ENCODE peak calls at places on chromosomes 5 and 9, in six cellular contexts. P, Y, G, V, O and J are unnamed samples.
A peak's percentile ranks its signal among the peaks of the same experiment; 100 is the strongest.

GRCh38 chr9:7144265-7145046 is 386.7 kb downstream of the KDM4C start:
- DNase-seq in O (no peak), V (no peak), Y (no peak), P (no peak), G (no peak), J (no peak)

GRCh38 chr5:80036621-80037020 is 1.5 kb downstream of the THBS4 start:
- DNase-seq in Y (no peak), P (no peak), V (no peak), G (no peak), O (no peak), J (no peak)

GRCh38 chr9:88011005-88011766 is 36.9 kb upstream of the CDK20 start:
- DNase-seq in G (peak; percentile 16), O (peak; percentile 42), P (peak; percentile 24), Y (no peak), V (no peak), J (no peak)

GRCh38 chr5:135158982-135159381 is 125.0 kb upstream of the PITX1 start:
- DNase-seq in O (no peak), Y (peak; percentile 39), P (no peak), G (no peak), V (peak; percentile 72), J (no peak)

GRCh38 chr9:99745085-99745484 is 76.6 kb upstream of the NR4A3 start:
- DNase-seq in V (no peak), P (no peak), O (no peak), Y (no peak), G (no peak), J (no peak)

GRCh38 chr5:88664630-88665029 is 218.4 kb downstream of the MEF2C start:
- DNase-seq in Y (no peak), O (no peak), G (no peak), V (no peak), P (no peak), J (no peak)

GRCh38 chr9:13993482-13994267 is 320.3 kb downstream of the NFIB start:
- DNase-seq in P (no peak), Y (no peak), V (no peak), O (no peak), G (no peak), J (no peak)

GRCh38 chr9:5868235-5868634 is 22.5 kb upstream of the MLANA start:
- DNase-seq in O (no peak), P (no peak), V (no peak), G (no peak), Y (no peak), J (no peak)

GRCh38 chr5:115381911-115382662 is 85.6 kb upstream of the CCDC112 start:
- DNase-seq in O (no peak), V (no peak), P (no peak), G (no peak), Y (no peak), J (no peak)

GRCh38 chr5:819078-819477 is 31.7 kb downstream of the ZDHHC11 start:
- DNase-seq in Y (no peak), G (no peak), O (no peak), P (no peak), V (no peak), J (no peak)

GRCh38 chr9:107019216-107019615 is 156.2 kb downstream of the ZNF462 start:
- DNase-seq in O (no peak), G (peak; percentile 92), Y (no peak), V (no peak), P (no peak), J (no peak)

GRCh38 chr5:77145666-77146065 is 58.6 kb upstream of the ZBED3 start:
- DNase-seq in V (no peak), G (peak; percentile 60), P (no peak), Y (no peak), O (no peak), J (no peak)

GRCh38 chr9:120474579-120475243 is 105.3 kb downstream of the CDK5RAP2 start:
- DNase-seq in Y (no peak), P (no peak), V (no peak), O (no peak), G (peak; percentile 17), J (no peak)

GRCh38 chr5:135310328-135310989 is 88.6 kb downstream of the MACROH2A1 start:
- DNase-seq in O (no peak), P (peak; percentile 2), Y (peak; percentile 39), G (peak; percentile 75), V (no peak), J (no peak)

GRCh38 chr5:56649569-56649968 is 165.8 kb upstream of the MAP3K1 start:
- DNase-seq in V (no peak), P (no peak), O (peak; percentile 62), G (no peak), Y (no peak), J (no peak)

GRCh38 chr5:61416010-61416409 is 84.0 kb downstream of the ZSWIM6 start:
- DNase-seq in Y (no peak), O (no peak), V (no peak), G (peak; percentile 70), P (peak; percentile 17), J (no peak)

GRCh38 chr5:32225445-32225844 is 51.3 kb upstream of the GOLPH3 start:
- DNase-seq in Y (peak; percentile 33), O (no peak), P (no peak), V (peak; percentile 38), G (peak; percentile 35), J (no peak)

GRCh38 chr5:151005975-151006576 is 14.3 kb upstream of the GPX3 start:
- DNase-seq in V (no peak), G (peak; percentile 12), P (peak; percentile 48), Y (no peak), O (no peak), J (no peak)

GRCh38 chr9:136551401-136552116 is 5.7 kb upstream of the NOTCH1 start:
- DNase-seq in O (no peak), P (peak; percentile 84), G (peak; percentile 66), Y (peak; percentile 64), V (no peak), J (peak; percentile 66)

GRCh38 chr9:107000218-107000617 is 137.3 kb downstream of the ZNF462 start:
- DNase-seq in O (no peak), P (no peak), V (no peak), G (no peak), Y (no peak), J (no peak)

DNA sequence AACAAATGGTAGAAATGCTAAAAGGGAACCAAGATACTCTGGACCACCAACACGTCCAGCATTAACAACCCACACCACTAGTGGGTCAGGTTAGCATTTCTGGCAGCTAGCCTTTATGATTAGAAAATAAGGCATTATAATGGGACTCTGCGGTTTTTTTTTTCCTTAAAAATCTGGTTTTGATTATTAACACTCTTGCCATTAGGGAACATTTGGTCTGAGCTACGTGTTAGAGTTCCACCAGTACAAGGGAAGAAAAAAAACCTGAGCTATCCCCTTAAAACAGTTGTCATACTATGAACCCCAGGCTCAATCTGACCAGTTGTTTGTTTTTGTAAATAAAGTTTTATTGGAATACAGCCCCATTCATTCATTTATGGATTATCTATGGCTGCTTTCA is 110.4 kb downstream of the NTRK2 start:
- DNase-seq in V (no peak), P (no peak), O (no peak), G (no peak), Y (no peak), J (no peak)
- H3K4me3 ChIP-seq in V (no peak overlapping the region), P (no peak overlapping the region), O (no peak overlapping the region), G (no peak overlapping the region), Y (no peak overlapping the region), J (no peak overlapping the region)

GRCh38 chr5:16457853-16458252 is 7.7 kb downstream of the ZNF622 start:
- DNase-seq in V (no peak), G (peak; percentile 59), P (no peak), O (no peak), Y (no peak), J (no peak)

GRCh38 chr5:16457451-16457850 is 8.1 kb downstream of the ZNF622 start:
- DNase-seq in P (no peak), Y (no peak), G (no peak), O (no peak), V (no peak), J (no peak)

GRCh38 chr5:16461782-16462181 is 3.8 kb downstream of the ZNF622 start:
- DNase-seq in P (no peak), Y (peak; percentile 50), O (no peak), G (peak; percentile 92), V (peak; percentile 60), J (no peak)

GRCh38 chr5:16459451-16459850 is 6.1 kb downstream of the ZNF622 start:
- DNase-seq in O (no peak), G (no peak), Y (no peak), P (no peak), V (no peak), J (no peak)

DNA sequence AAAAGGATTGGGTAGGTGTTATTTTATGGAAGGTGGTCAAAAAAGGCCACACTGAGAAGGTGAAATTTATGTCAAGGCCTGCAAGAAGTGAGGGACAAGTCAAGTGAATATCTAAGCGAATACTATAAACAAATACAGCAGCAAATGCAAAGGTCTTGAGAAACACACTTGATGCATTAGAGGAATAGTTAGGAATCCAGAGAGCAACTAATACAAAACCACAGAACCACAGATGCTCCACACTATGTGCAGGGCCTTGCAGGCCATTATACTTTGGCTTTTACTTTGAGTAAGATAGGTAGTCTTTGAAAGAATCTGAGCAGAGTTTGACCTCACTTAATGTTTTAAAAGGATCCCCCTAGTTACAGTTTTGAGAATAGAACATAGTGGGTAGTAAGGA is 4.6 kb downstream of the ZNF622 start:
- DNase-seq in P (no peak), V (no peak), Y (no peak), G (peak; percentile 78), O (no peak), J (no peak)
- H4K20me1 ChIP-seq in P (peaks cover 32% of the 10 kb centered on the region), V (peaks cover 13% of the 10 kb centered on the region), Y (peaks cover 50% of the 10 kb centered on the region), G (no peaks in the 10 kb centered on the region), O (peaks cover 17% of the 10 kb centered on the region), J (peaks cover 48% of the 10 kb centered on the region)

GRCh38 chr5:159032656-159033350 is 66.9 kb downstream of the EBF1 start:
- DNase-seq in P (no peak), V (no peak), Y (no peak), G (no peak), O (no peak), J (no peak)
- H3K4me3 ChIP-seq in P (no peak overlapping the region), V (no peak overlapping the region), Y (no peak overlapping the region), G (no peak overlapping the region), O (no peak overlapping the region), J (no peak overlapping the region)

GRCh38 chr5:107652839-107653607 is 17.7 kb downstream of the EFNA5 start:
- DNase-seq in P (peak; percentile 6), G (peak; percentile 33), Y (no peak), O (no peak), V (no peak), J (no peak)

GRCh38 chr5:107651326-107651725 is 19.4 kb downstream of the EFNA5 start:
- DNase-seq in Y (no peak), P (no peak), V (no peak), O (no peak), G (no peak), J (no peak)

GRCh38 chr5:107654827-107655226 is 15.9 kb downstream of the EFNA5 start:
- DNase-seq in O (no peak), P (no peak), V (no peak), Y (no peak), G (no peak), J (no peak)

GRCh38 chr5:107655836-107656235 is 14.9 kb downstream of the EFNA5 start:
- DNase-seq in G (no peak), Y (no peak), P (no peak), O (no peak), V (no peak), J (no peak)

GRCh38 chr5:107653685-107654084 is 17.1 kb downstream of the EFNA5 start:
- DNase-seq in G (no peak), O (no peak), P (no peak), Y (no peak), V (no peak), J (no peak)
- H4K20me1 ChIP-seq in G (no peaks in the 10 kb centered on the region), O (no peaks in the 10 kb centered on the region), P (peaks cover 6% of the 10 kb centered on the region), Y (peaks cover 53% of the 10 kb centered on the region), V (no peaks in the 10 kb centered on the region), J (no peaks in the 10 kb centered on the region)